ENCODE peak calls at places on chromosomes 4 and X, in five cellular contexts. D is thoracic aorta, H is body of pancreas, Y is brain microvascular endothelial cell, M is fibroblast of lung. A is an unnamed sample.

GRCh38 chr4:10816571-10816970 is 132.0 kb upstream of the CLNK start:
- DNase-seq in D (no peak), H (no peak), Y (no peak), M (no peak), A (no peak)

GRCh38 chr4:99156992-99157391 is 12.9 kb upstream of the ADH4 start:
- DNase-seq in D (no peak), H (peak), Y (no peak), M (no peak), A (no peak)

GRCh38 chr4:2077537-2078460 is 18.7 kb downstream of the NAT8L start:
- DNase-seq in D (no peak), H (no peak), Y (no peak), M (no peak), A (no peak)

GRCh38 chr4:165874799-165875371 is 1.8 kb downstream of the TLL1 start:
- DNase-seq in D (no peak), H (peak), Y (no peak), M (no peak), A (no peak)

GRCh38 chr4:95439896-95440295 is 108.9 kb downstream of the UNC5C start:
- DNase-seq in D (no peak), H (no peak), Y (no peak), M (no peak), A (no peak)

GRCh38 chr4:165288226-165288625 is 39.2 kb upstream of the MSMO1 start:
- DNase-seq in D (no peak), H (no peak), Y (no peak), M (no peak), A (no peak)

GRCh38 chr4:17284323-17285175 is 227.3 kb downstream of the QDPR start:
- DNase-seq in D (no peak), H (no peak), Y (no peak), M (no peak), A (no peak)

GRCh38 chr4:95066011-95066410 is 308.3 kb downstream of the BMPR1B start:
- DNase-seq in D (no peak), H (no peak), Y (no peak), M (peak), A (no peak)

GRCh38 chr4:140048419-140049022 is 105.5 kb downstream of the MAML3 start:
- DNase-seq in D (no peak), H (no peak), Y (no peak), M (no peak), A (no peak)

GRCh38 chr4:105126311-105127153 is 20.1 kb upstream of the TET2 start:
- DNase-seq in D (no peak), H (no peak), Y (no peak), M (peak), A (no peak)

GRCh38 chr4:2250003-2250763 is 8.3 kb upstream of the HAUS3 start:
- DNase-seq in D (no peak), H (no peak), Y (no peak), M (no peak), A (peak)

GRCh38 chr4:5788144-5788543 is 77.1 kb downstream of the EVC start:
- DNase-seq in D (no peak), H (no peak), Y (no peak), M (no peak), A (no peak)

GRCh38 chrX:25012433-25012735 is 3.4 kb downstream of the ARX start:
- DNase-seq in D (no peak), H (no peak), Y (no peak), M (no peak), A (no peak)

GRCh38 chrX:17374619-17375360 is at the start of gene NHS:
- DNase-seq in D (no peak), H (peak), Y (peak), M (peak), A (peak)

GRCh38 chr4:120886183-120886582 is 36.3 kb downstream of the PRDM5 start:
- DNase-seq in D (no peak), H (no peak), Y (no peak), M (no peak), A (no peak)

GRCh38 chr4:25088342-25088952 is 57.7 kb upstream of the LGI2 start:
- DNase-seq in D (no peak), H (no peak), Y (peak), M (peak), A (no peak)

GRCh38 chr4:15006416-15007024 is 4.2 kb downstream of the CPEB2 start:
- DNase-seq in D (no peak), H (no peak), Y (no peak), M (peak), A (no peak)

GRCh38 chr4:59936566-59936965 is 1263.6 kb upstream of the ADGRL3 start:
- DNase-seq in D (no peak), H (no peak), Y (no peak), M (no peak), A (no peak)

GRCh38 chrX:68808686-68809357 is 20.0 kb upstream of the EFNB1 start:
- DNase-seq in D (no peak), H (peak), Y (no peak), M (no peak), A (no peak)

GRCh38 chr4:139903845-139904244 is 238.2 kb downstream of the MGST2 start:
- DNase-seq in D (no peak), H (no peak), Y (no peak), M (no peak), A (no peak)

GRCh38 chrX:25016361-25016671 is 551 bp upstream of the ARX start:
- DNase-seq in D (no peak), H (no peak), Y (no peak), M (no peak), A (no peak)

GRCh38 chr4:78568640-78569261 is 17.2 kb downstream of the ANXA3 start:
- DNase-seq in D (no peak), H (no peak), Y (no peak), M (no peak), A (no peak)

GRCh38 chrX:94524867-94525266 is 850.9 kb downstream of the FAM133A start:
- DNase-seq in D (no peak), H (no peak), Y (no peak), M (no peak), A (no peak)

GRCh38 chrX:72107320-72107719 is 24.4 kb downstream of the RTL5 start:
- DNase-seq in D (no peak), H (no peak), Y (no peak), M (no peak), A (no peak)

GRCh38 chr4:62952366-62952765 is 1456.9 kb downstream of the TECRL start:
- DNase-seq in D (no peak), H (no peak), Y (no peak), M (no peak), A (no peak)

GRCh38 chr4:48490012-48490679 is at the start of gene ZAR1:
- DNase-seq in D (no peak), H (no peak), Y (no peak), M (no peak), A (no peak)

GRCh38 chr4:79088991-79089705 is 149.9 kb upstream of the PAQR3 start:
- DNase-seq in D (no peak), H (no peak), Y (no peak), M (no peak), A (no peak)

GRCh38 chr4:73943555-73943954 is 38.3 kb downstream of the PF4 start:
- DNase-seq in D (no peak), H (no peak), Y (no peak), M (no peak), A (no peak)
- H3K4me3 ChIP-seq in D (no peak), H (no peak), Y (no peak), M (no peak), A (no peak)

GRCh38 chrX:102604327-102604726 is 5.0 kb downstream of the ARMCX5 start:
- DNase-seq in D (no peak), H (no peak), Y (no peak), M (no peak), A (no peak)

GRCh38 chrX:102599950-102600579 is 750 bp downstream of the ARMCX5 start:
- DNase-seq in D (no peak), H (no peak), Y (peak), M (peak), A (no peak)

DNA sequence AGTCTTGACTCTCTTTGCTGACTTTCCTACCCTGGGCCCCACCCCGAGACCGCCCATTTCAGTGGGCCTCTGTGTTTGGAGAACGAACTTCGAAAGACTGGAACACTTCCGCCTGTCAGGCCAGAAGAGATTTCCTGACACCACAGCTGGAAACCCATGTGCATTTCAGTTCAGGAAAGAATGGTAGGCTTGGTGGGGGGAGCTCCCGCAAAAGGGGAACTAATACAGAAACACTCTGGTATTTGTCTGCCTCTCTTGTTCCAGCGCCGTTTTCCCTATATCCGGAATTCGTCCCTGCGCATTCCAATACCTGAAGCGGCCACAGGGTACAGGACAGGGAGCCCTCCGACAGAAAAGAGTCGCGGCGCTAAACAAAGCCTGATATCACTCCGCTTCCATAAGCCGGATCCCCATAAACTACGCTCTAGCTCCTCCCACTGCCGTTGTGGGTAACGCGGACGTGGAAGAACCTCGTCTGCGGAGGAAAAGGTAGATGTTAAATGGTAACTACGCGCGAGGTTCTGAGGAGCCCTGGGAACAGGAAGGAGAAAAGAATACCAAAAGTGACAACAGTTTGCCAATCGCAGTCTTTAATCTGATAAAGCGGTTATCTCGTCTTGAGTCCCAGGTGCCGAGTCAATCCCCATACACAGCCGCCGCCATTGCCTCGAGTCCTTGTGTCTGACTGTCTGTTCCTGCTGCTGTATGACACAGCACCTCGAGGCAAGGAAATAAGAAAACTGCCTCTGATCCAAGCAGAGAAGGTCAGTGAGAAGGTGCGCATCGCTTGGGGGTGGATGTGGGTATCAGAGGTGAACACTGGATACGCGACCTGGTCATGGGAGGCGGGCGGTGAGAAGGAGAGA is at the start of gene ARMCX5:
- DNase-seq in D (peak), H (peak), Y (peak), M (peak), A (no peak)
- TF ChIP-seq CTCF in D (no peak), H (no peak), Y (no peak), M (no peak), A (no peak)

GRCh38 chr4:37603070-37603468 is 83.1 kb downstream of the RELL1 start:
- DNase-seq in D (peak), H (peak), Y (peak), M (peak), A (peak)
- H3K27ac ChIP-seq in D (no peak), H (no peak), Y (no peak), M (no peak), A (no peak)

GRCh38 chr4:147678796-147679549 is 5.0 kb downstream of the PRMT9 start:
- DNase-seq in D (no peak), H (no peak), Y (no peak), M (peak), A (no peak)

GRCh38 chr4:147678121-147678520 is 5.8 kb downstream of the PRMT9 start:
- DNase-seq in D (no peak), H (no peak), Y (no peak), M (peak), A (no peak)

GRCh38 chr4:147674496-147674895 is 9.5 kb downstream of the PRMT9 start:
- DNase-seq in D (no peak), H (no peak), Y (no peak), M (no peak), A (no peak)

GRCh38 chr4:147674073-147674472 is 9.9 kb downstream of the PRMT9 start:
- DNase-seq in D (no peak), H (no peak), Y (no peak), M (peak), A (no peak)
- H3K4me3 ChIP-seq in D (no peak), H (no peak), Y (no peak), M (no peak), A (no peak)

GRCh38 chr4:100848865-100849264 is 331.0 kb upstream of the EMCN start:
- DNase-seq in D (no peak), H (no peak), Y (no peak), M (no peak), A (no peak)
- TF ChIP-seq CTCF in D (no peak), H (no peak), Y (peak), M (no peak), A (no peak)

DNA sequence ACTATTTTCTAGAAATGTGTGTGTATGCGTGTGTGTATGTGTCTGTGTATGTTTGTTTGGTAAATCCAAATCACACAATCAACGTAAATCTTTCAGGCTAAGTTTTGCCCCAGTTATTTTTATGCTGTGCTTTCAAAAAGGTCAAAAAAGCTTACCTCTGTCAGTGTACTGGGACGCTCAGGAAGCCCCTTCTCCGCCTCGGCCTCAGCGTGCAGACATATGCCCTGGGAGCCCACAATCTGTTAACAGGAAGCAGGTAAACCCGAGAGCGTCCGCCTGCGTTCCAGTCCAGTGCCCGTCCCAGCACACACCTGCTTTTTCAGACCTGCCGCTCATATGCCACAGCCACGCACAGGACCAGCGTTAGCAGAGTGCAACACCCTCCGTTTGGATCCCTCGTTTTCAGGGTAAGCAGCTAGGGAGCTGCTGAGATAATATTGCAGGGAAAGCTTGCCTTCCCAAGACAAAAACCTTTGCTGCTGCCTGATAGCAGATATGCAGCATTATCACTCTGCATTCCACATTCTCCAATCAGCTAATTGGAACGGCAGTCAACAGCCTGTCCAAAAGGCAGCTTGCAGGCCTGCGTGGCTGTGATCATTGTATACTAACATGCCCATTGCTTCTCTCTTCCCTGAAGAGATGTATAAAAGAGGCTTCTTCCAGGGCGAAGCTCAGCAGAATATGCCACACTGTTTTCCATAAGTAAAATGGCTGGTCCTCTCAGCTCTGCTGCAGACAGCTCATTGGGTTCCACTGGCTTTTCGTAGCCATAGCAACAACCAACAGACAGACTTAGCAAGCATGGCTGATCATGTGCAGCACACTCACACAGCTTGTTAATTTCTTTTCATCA is at the start of gene SORBS2:
- DNase-seq in D (no peak), H (peak), Y (peak), M (peak), A (no peak)
- H3K27ac ChIP-seq in D (no peak), H (peak), Y (peak), M (no peak), A (no peak)

GRCh38 chr4:182556576-182556975 is 313.4 kb downstream of the TENM3 start:
- DNase-seq in D (no peak), H (no peak), Y (peak), M (peak), A (no peak)
- H3K4me3 ChIP-seq in D (no peak), H (no peak), Y (no peak), M (no peak), A (no peak)

GRCh38 chr4:57013529-57014120 is 34.9 kb downstream of the POLR2B start:
- DNase-seq in D (no peak), H (no peak), Y (no peak), M (no peak), A (no peak)

GRCh38 chr4:57023104-57023503 is 44.4 kb downstream of the POLR2B start:
- DNase-seq in D (no peak), H (no peak), Y (peak), M (peak), A (no peak)

GRCh38 chr4:57020467-57021101 is 41.9 kb downstream of the POLR2B start:
- DNase-seq in D (no peak), H (no peak), Y (peak), M (peak), A (no peak)

DNA sequence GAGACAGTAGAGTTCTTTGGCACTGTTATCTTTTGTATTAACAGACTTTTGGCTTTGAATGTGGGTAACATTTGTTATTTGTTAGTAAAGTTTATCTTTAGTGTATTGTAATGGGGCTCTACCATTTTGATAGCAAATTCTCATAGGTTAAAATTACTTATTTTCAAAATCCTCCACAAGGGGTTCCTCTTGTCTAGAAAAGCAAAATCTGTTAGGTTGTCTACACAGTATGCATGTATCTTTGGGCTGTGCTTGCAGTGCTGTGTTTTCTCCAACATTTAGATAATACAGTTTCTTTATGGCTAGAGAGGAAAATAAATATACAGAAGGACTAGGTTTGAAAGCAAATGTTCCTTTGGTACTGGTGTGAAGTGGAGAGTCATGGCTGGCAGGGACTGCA is 40.2 kb downstream of the POLR2B start:
- DNase-seq in D (no peak), H (no peak), Y (no peak), M (no peak), A (no peak)
- TF ChIP-seq CTCF in D (no peak), H (no peak), Y (no peak), M (no peak), A (no peak)

A was measured in ascending aorta.